ENCODE peak calls at places on chromosomes 7 and 10, in ten cellular contexts. A is mesendoderm; S is IMR-90; W is kidney epithelial cell; M is H1; Y is AG04449; T is CD4-positive, alpha-beta memory T cell; B is CD8-positive, alpha-beta memory T cell; V is Caco-2; O is cardiac muscle cell. L is an unnamed sample.

GRCh38 chr7:44320794-44321371 is 4.5 kb downstream of the CAMK2B start:
- DNase-seq in A (no peak), S (no peak), W (no peak), M (peak; percentile 39), Y (no peak), T (no peak), B (no peak), V (no peak), O (no peak), L (no peak)

GRCh38 chr7:108789451-108789850 is 219.8 kb downstream of the DNAJB9 start:
- DNase-seq in A (no peak), S (no peak), W (no peak), M (no peak), Y (no peak), T (no peak), B (no peak), V (no peak), O (no peak), L (no peak)

GRCh38 chr10:48306870-48307531 is 524 bp downstream of the MAPK8 start:
- DNase-seq in A (peak; percentile 67), S (peak; percentile 35), W (no peak), M (peak; percentile 56), Y (no peak), T (no peak), B (peak; percentile 85), V (peak; percentile 81), O (peak; percentile 77), L (no peak)

GRCh38 chr10:34690403-34691049 is 124.6 kb downstream of the PARD3 start:
- DNase-seq in A (no peak), S (no peak), W (no peak), M (no peak), Y (no peak), T (no peak), B (no peak), V (no peak), O (no peak), L (no peak)

GRCh38 chr7:137888254-137888653 is 41.5 kb upstream of the DGKI start:
- DNase-seq in A (no peak), S (no peak), W (no peak), M (no peak), Y (no peak), T (no peak), B (no peak), V (no peak), O (no peak), L (no peak)

GRCh38 chr10:122051609-122052385 is 62.8 kb downstream of the TACC2 start:
- DNase-seq in A (peak; percentile 89), S (peak; percentile 65), W (peak; percentile 39), M (peak; percentile 68), Y (peak; percentile 28), T (no peak), B (no peak), V (peak; percentile 74), O (peak; percentile 76), L (peak; percentile 39)

GRCh38 chr10:7542189-7542914 is 124.4 kb downstream of the ITIH5 start:
- DNase-seq in A (no peak), S (no peak), W (no peak), M (no peak), Y (no peak), T (no peak), B (no peak), V (peak; percentile 43), O (no peak), L (no peak)

GRCh38 chr7:128904381-128905197 is 5.9 kb downstream of the KCP start:
- DNase-seq in A (peak; percentile 69), S (peak; percentile 56), W (no peak), M (peak; percentile 54), Y (no peak), T (peak; percentile 65), B (peak; percentile 59), V (peak; percentile 58), O (peak; percentile 73), L (no peak)

GRCh38 chr7:117621075-117621474 is 141.2 kb downstream of the CFTR start:
- DNase-seq in A (no peak), S (peak; percentile 15), W (no peak), M (no peak), Y (no peak), T (no peak), B (no peak), V (no peak), O (no peak), L (no peak)

GRCh38 chr10:76902949-76903348 is 734.7 kb downstream of the KCNMA1 start:
- DNase-seq in A (peak; percentile 60), S (no peak), W (no peak), M (peak; percentile 81), Y (no peak), T (no peak), B (no peak), V (peak; percentile 42), O (peak; percentile 84), L (no peak)

GRCh38 chr10:29881336-29881751 is 178.0 kb downstream of the JCAD start:
- DNase-seq in A (no peak), S (no peak), W (no peak), M (peak; percentile 20), Y (no peak), T (no peak), B (no peak), V (no peak), O (no peak), L (no peak)

GRCh38 chr10:98664329-98665042 is 217.8 kb upstream of the HPS1 start:
- DNase-seq in A (peak; percentile 77), S (peak; percentile 7), W (no peak), M (peak; percentile 59), Y (no peak), T (peak; percentile 28), B (peak; percentile 19), V (peak; percentile 34), O (no peak), L (no peak)

GRCh38 chr10:49398000-49398861 is 2.3 kb upstream of the DRGX start:
- DNase-seq in A (peak; percentile 76), S (peak; percentile 28), W (no peak), M (peak; percentile 88), Y (no peak), T (peak; percentile 46), B (no peak), V (peak; percentile 72), O (peak; percentile 79), L (no peak)

GRCh38 chr10:49395741-49396665 is at the start of gene DRGX:
- DNase-seq in A (peak; percentile 40), S (no peak), W (no peak), M (no peak), Y (no peak), T (no peak), B (no peak), V (no peak), O (peak; percentile 7), L (no peak)

GRCh38 chr10:49396666-49396999 is 744 bp upstream of the DRGX start:
- DNase-seq in A (no peak), S (no peak), W (no peak), M (no peak), Y (no peak), T (no peak), B (no peak), V (no peak), O (no peak), L (no peak)

GRCh38 chr10:49398986-49399385 is 3.1 kb upstream of the DRGX start:
- DNase-seq in A (no peak), S (no peak), W (no peak), M (peak; percentile 45), Y (no peak), T (no peak), B (no peak), V (no peak), O (no peak), L (no peak)

DNA sequence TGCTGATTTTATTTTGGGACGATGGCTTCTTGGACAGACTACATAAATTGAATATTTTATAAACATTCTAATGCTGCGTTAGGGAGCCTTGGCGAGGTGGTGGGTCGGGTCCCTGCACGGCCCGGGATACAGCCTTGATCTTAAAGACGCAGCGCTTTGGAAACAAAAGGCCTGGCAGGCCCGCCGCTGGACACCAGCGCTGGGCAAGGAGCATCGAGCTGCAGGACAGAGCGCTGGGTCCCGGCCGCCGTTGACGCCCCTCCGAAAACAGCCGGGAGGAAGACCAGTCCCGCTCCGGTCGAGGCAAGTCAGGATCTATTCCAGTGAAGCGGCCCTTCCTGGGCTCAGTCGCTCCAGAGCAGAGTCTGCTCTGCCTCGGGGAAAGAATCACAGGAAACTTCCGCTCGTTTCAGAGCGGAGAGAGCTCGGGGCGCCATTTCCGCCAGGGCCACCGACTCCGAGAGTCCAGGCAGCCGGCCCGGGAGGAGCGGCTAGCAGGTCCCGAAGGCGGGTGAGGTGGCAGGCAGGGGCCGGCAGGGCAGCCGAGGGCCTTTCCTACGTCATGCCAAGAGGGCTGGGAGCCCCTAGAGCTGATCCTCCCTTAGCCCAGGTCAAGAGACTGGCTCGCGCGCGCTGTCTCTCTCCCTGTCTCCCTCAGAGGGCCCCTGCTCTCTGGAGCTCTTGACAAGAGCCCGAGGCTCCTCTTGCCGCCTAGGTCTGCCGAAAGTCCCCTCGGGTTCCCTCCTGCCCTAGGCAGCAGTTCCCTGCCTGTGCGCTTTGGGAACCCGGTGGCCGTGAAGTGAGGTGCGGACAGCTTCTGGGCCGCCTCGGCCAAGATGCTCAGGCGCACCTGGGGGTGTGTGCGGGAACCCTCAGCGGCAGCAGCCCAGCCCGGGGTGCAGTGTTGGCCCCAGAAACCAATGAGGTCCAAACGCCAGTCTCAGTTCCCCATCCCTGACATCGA is 1.4 kb upstream of the DRGX start:
- DNase-seq in A (peak; percentile 64), S (no peak), W (no peak), M (peak; percentile 77), Y (no peak), T (no peak), B (no peak), V (no peak), O (peak; percentile 23), L (no peak)
- H3K4me3 ChIP-seq in A (no peak overlapping the region), S (no peak overlapping the region), W (no peak overlapping the region), M (peak overlapping the region; percentile 34), Y (no peak overlapping the region), T (no peak overlapping the region), B (no peak overlapping the region), V (no peak overlapping the region), O (no peak overlapping the region), L (no peak overlapping the region)

GRCh38 chr7:123735539-123735938 is 13.3 kb downstream of the WASL start:
- DNase-seq in A (no peak), S (no peak), W (no peak), M (no peak), Y (no peak), T (no peak), B (no peak), V (no peak), O (no peak), L (no peak)
- H3K4me3 ChIP-seq in A (no peak overlapping the region), S (no peak overlapping the region), W (no peak overlapping the region), M (no peak overlapping the region), Y (no peak overlapping the region), T (no peak overlapping the region), B (no peak overlapping the region), V (no peak overlapping the region), O (no peak overlapping the region), L (no peak overlapping the region)

GRCh38 chr7:74332373-74333176 is 43.4 kb downstream of the CLIP2 start:
- DNase-seq in A (no peak), S (no peak), W (no peak), M (no peak), Y (no peak), T (no peak), B (no peak), V (no peak), O (no peak), L (no peak)
- H3K4me3 ChIP-seq in A (no peak overlapping the region), S (no peak overlapping the region), W (no peak overlapping the region), M (no peak overlapping the region), Y (no peak overlapping the region), T (no peak overlapping the region), B (no peak overlapping the region), V (no peak overlapping the region), O (no peak overlapping the region), L (no peak overlapping the region)

GRCh38 chr10:4998671-4999070 is 5.0 kb downstream of the AKR1C2 start:
- DNase-seq in A (no peak), S (no peak), W (no peak), M (no peak), Y (no peak), T (no peak), B (no peak), V (no peak), O (no peak), L (no peak)

GRCh38 chr10:5002013-5002727 is 1.5 kb downstream of the AKR1C2 start:
- DNase-seq in A (no peak), S (no peak), W (no peak), M (no peak), Y (no peak), T (no peak), B (no peak), V (no peak), O (no peak), L (no peak)
- H3K4me3 ChIP-seq in A (no peak overlapping the region), S (no peak overlapping the region), W (no peak overlapping the region), M (no peak overlapping the region), Y (no peak overlapping the region), T (no peak overlapping the region), B (no peak overlapping the region), V (no peak overlapping the region), O (no peak overlapping the region), L (no peak overlapping the region)